ENCODE peak calls at places on chromosomes 16 and 17, in seven cellular contexts. C, K, I, P, R, D and L are unnamed samples.

GRCh38 chr17:35312790-35313711 is 60.4 kb downstream of the SLFN11 start:
- DNase-seq in D (peak; percentile 32), I (peak; percentile 18), R (peak; percentile 16), K (peak; percentile 82), C (peak; percentile 33), P (peak; percentile 53), L (peak; percentile 67)

GRCh38 chr16:30721606-30722005 is 22.6 kb downstream of the SRCAP start:
- DNase-seq in R (no peak), D (no peak), K (no peak), I (peak; percentile 74), P (no peak), C (no peak), L (no peak)

GRCh38 chr16:12320298-12320706 is 343.8 kb downstream of the SNX29 start:
- DNase-seq in D (no peak), P (peak; percentile 65), C (no peak), R (peak; percentile 46), K (no peak), I (no peak), L (no peak)

GRCh38 chr17:45722161-45722560 is 62.0 kb upstream of the CRHR1 start:
- DNase-seq in I (no peak), R (no peak), C (no peak), D (no peak), K (no peak), P (peak; percentile 29), L (no peak)

GRCh38 chr17:39235555-39236221 is 9.9 kb upstream of the STAC2 start:
- DNase-seq in P (peak; percentile 51), K (peak; percentile 32), I (peak; percentile 92), R (no peak), D (peak; percentile 37), C (peak; percentile 53), L (no peak)

GRCh38 chr16:85522842-85523601 is 90.1 kb upstream of the GSE1 start:
- DNase-seq in K (no peak), P (no peak), I (peak; percentile 62), R (no peak), C (no peak), D (no peak), L (no peak)

GRCh38 chr17:55607736-55608341 is 96.6 kb upstream of the SMIM36 start:
- DNase-seq in I (no peak), R (no peak), P (peak; percentile 46), K (no peak), C (peak; percentile 9), D (no peak), L (no peak)

GRCh38 chr16:4488486-4488967 is 12.3 kb downstream of the HMOX2 start:
- DNase-seq in R (no peak), C (no peak), K (no peak), P (no peak), D (no peak), I (no peak), L (no peak)

GRCh38 chr17:4920351-4921048 is 11.6 kb upstream of the GP1BA start:
- DNase-seq in D (no peak), K (no peak), I (no peak), R (no peak), P (no peak), C (no peak), L (peak; percentile 80)

GRCh38 chr17:348692-349425 is 3.7 kb downstream of the RPH3AL start:
- DNase-seq in K (no peak), D (no peak), P (no peak), R (no peak), I (no peak), C (peak; percentile 23), L (no peak)

GRCh38 chr17:75004371-75004770 is 8.1 kb upstream of the MRPL58 start:
- DNase-seq in K (no peak), C (no peak), I (no peak), R (no peak), D (no peak), P (no peak), L (no peak)

GRCh38 chr17:75005291-75005690 is 7.2 kb upstream of the MRPL58 start:
- DNase-seq in C (no peak), D (no peak), R (no peak), K (no peak), P (no peak), I (no peak), L (no peak)

GRCh38 chr17:75008373-75008772 is 4.1 kb upstream of the MRPL58 start:
- DNase-seq in I (no peak), R (no peak), D (no peak), C (no peak), P (no peak), K (no peak), L (no peak)

GRCh38 chr17:75009139-75009724 is 3.2 kb upstream of the MRPL58 start:
- DNase-seq in I (peak; percentile 2), C (no peak), K (no peak), P (no peak), D (no peak), R (no peak), L (no peak)

GRCh38 chr17:75006653-75007052 is 5.8 kb upstream of the MRPL58 start:
- DNase-seq in D (no peak), R (no peak), K (no peak), C (no peak), I (no peak), P (no peak), L (no peak)
- TF ChIP-seq CTCF in D (no peak), R (no peak), K (no peak), C (peak; percentile 19), I (no peak), P (no peak), L (no peak)

GRCh38 chr17:28112199-28112995 is 69.9 kb downstream of the NLK start:
- DNase-seq in P (peak; percentile 49), C (peak; percentile 11), D (no peak), I (no peak), R (no peak), K (no peak), L (no peak)
- TF ChIP-seq CTCF in P (no peak), C (no peak), D (no peak), I (no peak), R (no peak), K (no peak), L (no peak)

DNA sequence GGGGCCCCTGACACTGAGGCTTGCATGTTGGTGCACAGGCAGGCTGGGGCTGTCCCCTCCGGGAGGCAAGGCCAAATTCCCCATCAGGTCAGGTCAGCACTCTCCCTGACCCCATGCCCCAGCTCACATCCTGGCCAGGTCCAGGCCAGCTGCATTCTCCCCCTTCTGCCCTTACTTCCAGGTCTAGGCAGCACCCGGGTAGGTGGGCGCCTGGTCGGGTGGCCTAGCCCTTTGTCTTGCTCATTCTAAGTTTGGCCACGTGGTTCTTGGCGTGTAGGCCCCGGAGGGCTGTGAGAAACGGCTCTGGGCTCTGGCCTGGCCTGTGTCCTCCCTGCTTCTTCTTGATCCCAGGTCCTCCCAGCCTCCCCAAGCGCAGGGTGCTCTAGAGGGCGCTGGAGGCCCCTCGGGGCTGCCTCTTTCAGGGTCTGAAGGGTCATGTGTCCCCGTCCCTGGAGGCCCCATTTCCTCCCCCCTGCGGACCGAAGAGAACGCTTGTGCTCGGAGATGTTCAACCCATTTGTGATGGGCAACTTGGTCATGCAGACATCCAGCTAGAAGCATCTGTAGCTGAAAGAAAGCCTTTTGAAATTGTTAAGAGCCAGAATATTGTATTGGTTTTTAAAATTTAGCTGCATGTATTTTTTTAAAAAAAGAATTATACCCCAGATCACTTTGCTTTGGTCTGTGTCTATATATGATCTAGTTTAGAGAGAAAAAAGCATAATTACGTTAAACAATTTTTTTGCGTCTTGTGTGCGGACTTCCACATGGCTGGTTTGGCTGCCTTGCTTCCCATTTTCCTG is 6.7 kb downstream of the BAHCC1 start:
- DNase-seq in D (no peak), P (no peak), C (no peak), I (peak; percentile 73), R (no peak), K (no peak), L (no peak)
- TF ChIP-seq CTCF in D (peak; percentile 48), P (peak; percentile 49), C (peak; percentile 56), I (peak; percentile 29), R (peak; percentile 60), K (no peak), L (no peak)

GRCh38 chr17:10360578-10360977 is 12.2 kb downstream of the MYH13 start:
- DNase-seq in K (no peak), R (no peak), P (no peak), I (no peak), D (no peak), C (no peak), L (no peak)

GRCh38 chr17:10352866-10353265 is 19.9 kb downstream of the MYH13 start:
- DNase-seq in K (no peak), D (no peak), C (no peak), P (no peak), I (no peak), R (no peak), L (no peak)

GRCh38 chr17:10357768-10358167 is 15.0 kb downstream of the MYH13 start:
- DNase-seq in K (no peak), C (no peak), D (peak; percentile 38), R (no peak), I (no peak), P (no peak), L (no peak)
- TF ChIP-seq CTCF in K (peak; percentile 33), C (peak; percentile 49), D (peak; percentile 84), R (peak; percentile 41), I (peak; percentile 38), P (peak; percentile 63), L (no peak)

GRCh38 chr17:60653569-60653968 is 24.1 kb upstream of the BCAS3 start:
- DNase-seq in K (no peak), D (no peak), R (no peak), P (no peak), C (no peak), I (no peak), L (no peak)

GRCh38 chr17:60659156-60659555 is 18.5 kb upstream of the BCAS3 start:
- DNase-seq in P (no peak), I (no peak), D (no peak), C (no peak), K (no peak), R (no peak), L (no peak)

GRCh38 chr17:60661489-60661888 is 16.2 kb upstream of the BCAS3 start:
- DNase-seq in I (no peak), C (no peak), D (no peak), K (no peak), P (no peak), R (no peak), L (no peak)

GRCh38 chr17:60652484-60653247 is 25.0 kb upstream of the BCAS3 start:
- DNase-seq in P (no peak), K (no peak), D (peak; percentile 25), R (no peak), C (no peak), I (no peak), L (no peak)

DNA sequence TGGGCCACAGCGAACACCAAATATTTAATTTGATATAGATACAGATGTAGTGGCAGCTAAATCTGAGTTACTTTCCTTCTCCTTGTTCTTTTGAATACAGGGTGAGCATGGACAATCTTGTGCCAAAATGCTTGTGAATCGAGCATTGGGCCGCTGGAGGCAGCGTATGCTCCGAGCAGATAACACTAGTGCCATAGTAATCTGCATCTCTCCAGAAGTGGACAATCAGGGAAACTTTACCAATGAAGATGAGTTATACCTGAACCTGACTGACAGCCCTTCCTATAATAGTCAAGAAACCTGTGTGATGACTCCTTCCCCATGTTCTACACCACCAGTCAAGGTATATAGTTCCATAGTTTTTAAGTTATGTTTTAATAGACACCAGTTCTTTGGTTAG is 21.2 kb upstream of the BCAS3 start:
- DNase-seq in D (no peak), C (no peak), P (no peak), I (no peak), R (no peak), K (no peak), L (no peak)
- TF ChIP-seq CTCF in D (no peak), C (no peak), P (no peak), I (no peak), R (no peak), K (no peak), L (no peak)